ENCODE peak calls at places on chromosomes 16 and 17, in six cellular contexts. C is activated CD8-positive, alpha-beta memory T cell treated with anti-CD3 and anti-CD28 coated beads, Interleukin-2, amount 50 U/mL, for 4 hours; A is right atrium auricular region; P is dorsolateral prefrontal cortex; N is DMS153; Y is H54. D is an unnamed sample.

GRCh38 chr17:16929281-16929680 is 42.6 kb downstream of the TNFRSF13B start:
- DNase-seq in C (no peak), A (no peak), P (no peak), N (no peak), Y (no peak), D (no peak)

GRCh38 chr16:71501562-71501961 is 12.4 kb upstream of the ZNF19 start:
- DNase-seq in C (no peak), A (no peak), P (no peak), N (no peak), Y (no peak), D (no peak)

GRCh38 chr17:44956076-44956475 is 8.5 kb upstream of the KIF18B start:
- DNase-seq in C (no peak), A (no peak), P (no peak), N (no peak), Y (no peak), D (no peak)

GRCh38 chr17:42287305-42288077 is 807 bp upstream of the STAT5A start:
- DNase-seq in C (peak), A (peak), P (no peak), N (no peak), Y (no peak), D (peak)

GRCh38 chr16:89599451-89599858 is 14.0 kb upstream of the DPEP1 start:
- DNase-seq in C (peak), A (no peak), P (no peak), N (peak), Y (peak), D (no peak)

GRCh38 chr17:76081295-76082210 is 2.6 kb downstream of the ZACN start:
- DNase-seq in C (no peak), A (no peak), P (peak), N (no peak), Y (no peak), D (no peak)

GRCh38 chr16:89538286-89538685 is 22.2 kb upstream of the RPL13 start:
- DNase-seq in C (no peak), A (no peak), P (no peak), N (no peak), Y (no peak), D (no peak)

GRCh38 chr17:27310548-27311110 is 16.7 kb downstream of the WSB1 start:
- DNase-seq in C (no peak), A (no peak), P (no peak), N (peak), Y (no peak), D (no peak)

GRCh38 chr17:35774499-35774898 is 13.8 kb downstream of the C17orf50 start:
- DNase-seq in C (no peak), A (no peak), P (no peak), N (no peak), Y (no peak), D (no peak)

GRCh38 chr16:51981725-51982124 is 565.2 kb downstream of the TOX3 start:
- DNase-seq in C (no peak), A (no peak), P (no peak), N (no peak), Y (no peak), D (no peak)